ENCODE peak calls at places on chromosomes 1 and 21, in nine cellular contexts. Q is upper lobe of right lung, O is sigmoid colon, B is sciatic nerve, Y is foreskin fibroblast, X is left cardiac atrium, F is astrocyte of the spinal cord, K is HEK293T, S is uterus. W is an unnamed sample.

GRCh38 chr1:113903496-113904291 is 905 bp downstream of the AP4B1 start:
- DNase-seq in O (no peak), F (no peak), Q (no peak), B (no peak), X (no peak), S (no peak), K (no peak), Y (no peak), W (no peak)

GRCh38 chr21:34878501-34878900 is 170.6 kb downstream of the RUNX1 start:
- DNase-seq in S (no peak), K (no peak), O (no peak), Q (no peak), Y (no peak), F (no peak), B (no peak), X (no peak), W (no peak)

GRCh38 chr1:34879230-34879629 is 19.7 kb upstream of the SMIM12 start:
- DNase-seq in F (no peak), Y (no peak), X (no peak), O (no peak), S (no peak), K (no peak), Q (no peak), B (no peak), W (no peak)

GRCh38 chr1:222087207-222087920 is 345.5 kb upstream of the DUSP10 start:
- DNase-seq in S (no peak), F (peak), Y (no peak), X (no peak), B (no peak), O (no peak), Q (no peak), K (no peak), W (no peak)

GRCh38 chr1:185257947-185258203 is 59.2 kb downstream of the IVNS1ABP start:
- DNase-seq in B (no peak), O (no peak), Y (peak), F (peak), K (no peak), S (no peak), Q (no peak), X (no peak), W (no peak)

GRCh38 chr1:16110884-16111283 is 37.4 kb upstream of the FAM131C start:
- DNase-seq in B (no peak), S (no peak), Q (no peak), K (no peak), Y (no peak), O (no peak), F (no peak), X (no peak), W (peak)

GRCh38 chr1:156644640-156645039 is 2.7 kb downstream of the BCAN start:
- DNase-seq in K (no peak), Y (no peak), S (no peak), F (no peak), Q (no peak), B (no peak), X (no peak), O (no peak), W (no peak)

GRCh38 chr1:25543425-25544242 is at the start of gene LDLRAP1:
- DNase-seq in K (peak), Q (peak), S (peak), Y (peak), F (peak), X (peak), B (peak), O (peak), W (peak)

GRCh38 chr1:16886860-16887605 is 8.7 kb upstream of the RNU1-2 start:
- DNase-seq in F (no peak), S (no peak), K (no peak), O (no peak), B (no peak), X (no peak), Q (no peak), Y (no peak), W (no peak)

GRCh38 chr1:45722809-45723208 is 27.6 kb downstream of the IPP start:
- DNase-seq in Q (no peak), F (no peak), O (no peak), Y (peak), B (no peak), X (no peak), S (no peak), K (no peak), W (no peak)

GRCh38 chr1:30681782-30682181 is 41.6 kb downstream of the MATN1 start:
- DNase-seq in K (no peak), O (peak), F (no peak), S (peak), Q (no peak), Y (no peak), X (no peak), B (no peak), W (no peak)

GRCh38 chr1:95171270-95172245 is 54.4 kb downstream of the TLCD4 start:
- DNase-seq in X (no peak), O (no peak), F (no peak), B (no peak), Y (no peak), Q (no peak), K (no peak), S (no peak), W (no peak)

GRCh38 chr21:41664881-41665765 is 101.7 kb downstream of the RIPK4 start:
- DNase-seq in Q (no peak), F (peak), O (no peak), B (no peak), S (no peak), X (peak), Y (peak), K (no peak), W (peak)

GRCh38 chr1:170623171-170623570 is 40.8 kb upstream of the PRRX1 start:
- DNase-seq in B (no peak), X (no peak), K (no peak), S (no peak), Y (peak), Q (no peak), F (peak), O (no peak), W (no peak)

GRCh38 chr1:43027977-43028376 is 69.3 kb upstream of the SLC2A1 start:
- DNase-seq in S (no peak), K (no peak), Y (no peak), O (no peak), Q (no peak), F (no peak), X (no peak), B (no peak), W (no peak)

GRCh38 chr1:71770121-71770520 is 512.2 kb downstream of the NEGR1 start:
- DNase-seq in Y (no peak), Q (no peak), B (no peak), X (no peak), O (no peak), F (peak), K (no peak), S (no peak), W (no peak)

GRCh38 chr1:243748706-243749283 is 101.2 kb downstream of the AKT3 start:
- DNase-seq in F (peak), Y (peak), Q (no peak), B (no peak), K (peak), S (peak), X (no peak), O (no peak), W (no peak)

GRCh38 chr21:34881894-34882371 is 167.2 kb downstream of the RUNX1 start:
- DNase-seq in X (no peak), Y (peak), F (peak), K (no peak), O (no peak), B (no peak), S (no peak), Q (no peak), W (no peak)

GRCh38 chr1:161721738-161722343 is 497 bp downstream of the FCRLB start:
- DNase-seq in Q (no peak), B (no peak), Y (peak), O (no peak), F (peak), K (no peak), S (no peak), X (no peak), W (no peak)

GRCh38 chr1:11523746-11524464 is 45.0 kb downstream of the DISP3 start:
- DNase-seq in Y (no peak), S (no peak), Q (peak), K (no peak), F (no peak), B (no peak), O (peak), X (no peak), W (peak)

GRCh38 chr1:25797939-25798338 is 2.1 kb upstream of the SELENON start:
- DNase-seq in S (no peak), O (no peak), X (no peak), K (peak), B (no peak), F (no peak), Q (peak), Y (no peak), W (no peak)

GRCh38 chr21:38798481-38798882 is 7.2 kb upstream of the ETS2 start:
- DNase-seq in F (peak), K (peak), B (no peak), Y (no peak), X (peak), S (no peak), O (no peak), Q (no peak), W (no peak)

GRCh38 chr1:50644447-50645105 is 221.3 kb upstream of the DMRTA2 start:
- DNase-seq in Y (no peak), F (no peak), X (no peak), S (no peak), K (no peak), O (no peak), Q (no peak), B (no peak), W (no peak)

GRCh38 chr1:16348414-16349182 is 3.7 kb downstream of the FBXO42 start:
- DNase-seq in X (no peak), K (no peak), Q (peak), Y (peak), B (no peak), O (no peak), S (no peak), F (peak), W (no peak)

GRCh38 chr1:75171876-75172275 is 37.7 kb downstream of the LHX8 start:
- DNase-seq in O (no peak), X (no peak), K (no peak), Y (no peak), S (no peak), Q (no peak), F (no peak), B (no peak), W (no peak)

GRCh38 chr1:204980870-204981405 is 62.1 kb upstream of the CNTN2 start:
- DNase-seq in K (no peak), X (no peak), S (no peak), Q (no peak), B (no peak), O (no peak), Y (no peak), F (no peak), W (no peak)

GRCh38 chr1:226965581-226966440 is 25.7 kb downstream of the COQ8A start:
- DNase-seq in S (no peak), B (no peak), X (no peak), O (peak), Q (no peak), Y (no peak), K (no peak), F (no peak), W (no peak)

GRCh38 chr1:37267111-37267835 is 207.1 kb upstream of the ZC3H12A start:
- DNase-seq in S (no peak), Y (no peak), B (no peak), F (no peak), K (no peak), X (no peak), Q (no peak), O (no peak), W (no peak)

GRCh38 chr1:227939791-227940771 is 7.7 kb downstream of the WNT9A start:
- DNase-seq in B (peak), O (peak), Q (peak), K (no peak), F (no peak), S (no peak), Y (no peak), X (no peak), W (peak)

GRCh38 chr1:222454782-222455181 is 93.1 kb downstream of the HHIPL2 start:
- DNase-seq in S (peak), O (peak), K (no peak), B (peak), F (no peak), Q (no peak), X (peak), Y (peak), W (no peak)

GRCh38 chr1:39919545-39919944 is 17.8 kb upstream of the MYCL start:
- DNase-seq in S (peak), Q (peak), X (no peak), B (no peak), F (peak), Y (peak), O (no peak), K (peak), W (no peak)

GRCh38 chr1:21638531-21639341 is 30.4 kb downstream of the RAP1GAP start:
- DNase-seq in S (no peak), B (no peak), Q (peak), K (no peak), X (peak), Y (peak), O (no peak), F (peak), W (no peak)

W was measured in spleen.